ENCODE peak calls at places on chromosomes 6 and 20, in eight cellular contexts. One of them, this sample, is unnamed.

GRCh38 chr6:16092990-16093389 is 35.9 kb upstream of the MYLIP start:
- DNase-seq in tibial nerve: no peak
- DNase-seq in mammary epithelial cell: no peak
- DNase-seq in foreskin fibroblast: no peak
- DNase-seq in A549: no peak
- DNase-seq in breast epithelium: no peak
- DNase-seq in PC-9: no peak
- DNase-seq in Peyer's patch: no peak
- DNase-seq in this sample: no peak

GRCh38 chr6:129785756-129786135 is 75.4 kb downstream of the TMEM244 start:
- DNase-seq in tibial nerve: no peak
- DNase-seq in mammary epithelial cell: no peak
- DNase-seq in foreskin fibroblast: no peak
- DNase-seq in A549: no peak
- DNase-seq in breast epithelium: no peak
- DNase-seq in PC-9: no peak
- DNase-seq in Peyer's patch: no peak
- DNase-seq in this sample: no peak

GRCh38 chr6:124334359-124334758 is 530.7 kb downstream of the NKAIN2 start:
- DNase-seq in tibial nerve: no peak
- DNase-seq in mammary epithelial cell: no peak
- DNase-seq in foreskin fibroblast: no peak
- DNase-seq in A549: no peak
- DNase-seq in breast epithelium: no peak
- DNase-seq in PC-9: no peak
- DNase-seq in Peyer's patch: no peak
- DNase-seq in this sample: no peak

GRCh38 chr6:18088419-18089296 is 33.8 kb downstream of the NHLRC1 start:
- DNase-seq in tibial nerve: no peak
- DNase-seq in mammary epithelial cell: no peak
- DNase-seq in foreskin fibroblast: no peak
- DNase-seq in A549: no peak
- DNase-seq in breast epithelium: no peak
- DNase-seq in PC-9: no peak
- DNase-seq in Peyer's patch: no peak
- DNase-seq in this sample: no peak

GRCh38 chr6:21595951-21596378 is 2.4 kb downstream of the SOX4 start:
- DNase-seq in tibial nerve: no peak
- DNase-seq in mammary epithelial cell: no peak
- DNase-seq in foreskin fibroblast: no peak
- DNase-seq in A549: no peak
- DNase-seq in breast epithelium: no peak
- DNase-seq in PC-9: no peak
- DNase-seq in Peyer's patch: no peak
- DNase-seq in this sample: peak

GRCh38 chr6:28568515-28569108 is 42.9 kb downstream of the GPX5 start:
- DNase-seq in tibial nerve: no peak
- DNase-seq in mammary epithelial cell: no peak
- DNase-seq in foreskin fibroblast: no peak
- DNase-seq in A549: no peak
- DNase-seq in breast epithelium: no peak
- DNase-seq in PC-9: no peak
- DNase-seq in Peyer's patch: no peak
- DNase-seq in this sample: no peak

GRCh38 chr20:33862709-33863403 is 51.7 kb downstream of the CHMP4B start:
- DNase-seq in tibial nerve: no peak
- DNase-seq in mammary epithelial cell: no peak
- DNase-seq in foreskin fibroblast: peak
- DNase-seq in A549: peak
- DNase-seq in breast epithelium: peak
- DNase-seq in PC-9: no peak
- DNase-seq in Peyer's patch: peak
- DNase-seq in this sample: peak

GRCh38 chr6:141359953-141360352 is 772.8 kb upstream of the GJE1 start:
- DNase-seq in tibial nerve: no peak
- DNase-seq in mammary epithelial cell: no peak
- DNase-seq in foreskin fibroblast: no peak
- DNase-seq in A549: no peak
- DNase-seq in breast epithelium: no peak
- DNase-seq in PC-9: no peak
- DNase-seq in Peyer's patch: no peak
- DNase-seq in this sample: no peak

GRCh38 chr20:25076731-25077609 is 5.0 kb downstream of the VSX1 start:
- DNase-seq in tibial nerve: no peak
- DNase-seq in mammary epithelial cell: peak
- DNase-seq in foreskin fibroblast: peak
- DNase-seq in A549: peak
- DNase-seq in breast epithelium: peak
- DNase-seq in PC-9: peak
- DNase-seq in Peyer's patch: no peak
- DNase-seq in this sample: peak

GRCh38 chr6:25026723-25027122 is 91.0 kb upstream of the RIPOR2 start:
- DNase-seq in tibial nerve: no peak
- DNase-seq in mammary epithelial cell: no peak
- DNase-seq in foreskin fibroblast: no peak
- DNase-seq in A549: no peak
- DNase-seq in breast epithelium: no peak
- DNase-seq in PC-9: no peak
- DNase-seq in Peyer's patch: no peak
- DNase-seq in this sample: no peak

GRCh38 chr6:47031656-47032055 is 10.5 kb downstream of the ADGRF1 start:
- DNase-seq in tibial nerve: no peak
- DNase-seq in mammary epithelial cell: no peak
- DNase-seq in foreskin fibroblast: no peak
- DNase-seq in A549: no peak
- DNase-seq in breast epithelium: no peak
- DNase-seq in PC-9: no peak
- DNase-seq in Peyer's patch: no peak
- DNase-seq in this sample: no peak

GRCh38 chr6:2658788-2659187 is 91.9 kb downstream of the MYLK4 start:
- DNase-seq in tibial nerve: no peak
- DNase-seq in mammary epithelial cell: peak
- DNase-seq in foreskin fibroblast: no peak
- DNase-seq in A549: no peak
- DNase-seq in breast epithelium: peak
- DNase-seq in PC-9: peak
- DNase-seq in Peyer's patch: no peak
- DNase-seq in this sample: peak

GRCh38 chr6:41741625-41742490 is 5.3 kb downstream of the PGC start:
- DNase-seq in tibial nerve: no peak
- DNase-seq in mammary epithelial cell: peak
- DNase-seq in foreskin fibroblast: no peak
- DNase-seq in A549: peak
- DNase-seq in breast epithelium: no peak
- DNase-seq in PC-9: peak
- DNase-seq in Peyer's patch: peak
- DNase-seq in this sample: no peak

GRCh38 chr6:159874475-159874874 is 16.3 kb upstream of the MAS1 start:
- DNase-seq in tibial nerve: no peak
- DNase-seq in mammary epithelial cell: no peak
- DNase-seq in foreskin fibroblast: peak
- DNase-seq in A549: no peak
- DNase-seq in breast epithelium: peak
- DNase-seq in PC-9: no peak
- DNase-seq in Peyer's patch: no peak
- DNase-seq in this sample: no peak

GRCh38 chr20:63072231-63072791 is 65.5 kb upstream of the BHLHE23 start:
- DNase-seq in tibial nerve: no peak
- DNase-seq in mammary epithelial cell: no peak
- DNase-seq in foreskin fibroblast: no peak
- DNase-seq in A549: no peak
- DNase-seq in breast epithelium: no peak
- DNase-seq in PC-9: no peak
- DNase-seq in Peyer's patch: no peak
- DNase-seq in this sample: no peak

GRCh38 chr6:140445474-140446004 is 1071.1 kb upstream of the CITED2 start:
- DNase-seq in tibial nerve: no peak
- DNase-seq in mammary epithelial cell: no peak
- DNase-seq in foreskin fibroblast: peak
- DNase-seq in A549: no peak
- DNase-seq in breast epithelium: no peak
- DNase-seq in PC-9: no peak
- DNase-seq in Peyer's patch: no peak
- DNase-seq in this sample: peak

GRCh38 chr6:107674995-107675738 is 148.9 kb downstream of the SCML4 start:
- DNase-seq in tibial nerve: peak
- DNase-seq in mammary epithelial cell: peak
- DNase-seq in foreskin fibroblast: peak
- DNase-seq in A549: peak
- DNase-seq in breast epithelium: peak
- DNase-seq in PC-9: peak
- DNase-seq in Peyer's patch: peak
- DNase-seq in this sample: peak

GRCh38 chr6:52598824-52599190 is 21.9 kb upstream of the TRAM2 start:
- DNase-seq in tibial nerve: no peak
- DNase-seq in mammary epithelial cell: no peak
- DNase-seq in foreskin fibroblast: no peak
- DNase-seq in A549: no peak
- DNase-seq in breast epithelium: no peak
- DNase-seq in PC-9: no peak
- DNase-seq in Peyer's patch: no peak
- DNase-seq in this sample: no peak

GRCh38 chr6:52597738-52598122 is 20.9 kb upstream of the TRAM2 start:
- DNase-seq in tibial nerve: no peak
- DNase-seq in mammary epithelial cell: no peak
- DNase-seq in foreskin fibroblast: no peak
- DNase-seq in A549: no peak
- DNase-seq in breast epithelium: no peak
- DNase-seq in PC-9: no peak
- DNase-seq in Peyer's patch: no peak
- DNase-seq in this sample: no peak

GRCh38 chr6:52595796-52596130 is 18.9 kb upstream of the TRAM2 start:
- DNase-seq in tibial nerve: no peak
- DNase-seq in mammary epithelial cell: no peak
- DNase-seq in foreskin fibroblast: peak
- DNase-seq in A549: no peak
- DNase-seq in breast epithelium: no peak
- DNase-seq in PC-9: no peak
- DNase-seq in Peyer's patch: no peak
- DNase-seq in this sample: no peak

GRCh38 chr6:52596371-52597028 is 19.6 kb upstream of the TRAM2 start:
- DNase-seq in tibial nerve: no peak
- DNase-seq in mammary epithelial cell: peak
- DNase-seq in foreskin fibroblast: peak
- DNase-seq in A549: no peak
- DNase-seq in breast epithelium: no peak
- DNase-seq in PC-9: no peak
- DNase-seq in Peyer's patch: no peak
- DNase-seq in this sample: no peak

GRCh38 chr6:52598123-52598823 is 21.4 kb upstream of the TRAM2 start:
- DNase-seq in tibial nerve: peak
- DNase-seq in mammary epithelial cell: no peak
- DNase-seq in foreskin fibroblast: peak
- DNase-seq in A549: peak
- DNase-seq in breast epithelium: peak
- DNase-seq in PC-9: no peak
- DNase-seq in Peyer's patch: peak
- DNase-seq in this sample: peak
- TF ChIP-seq CTCF in tibial nerve: peak
- TF ChIP-seq CTCF in mammary epithelial cell: peak
- TF ChIP-seq CTCF in foreskin fibroblast: peak
- TF ChIP-seq CTCF in A549: peak
- TF ChIP-seq CTCF in breast epithelium: peak
- TF ChIP-seq CTCF in PC-9: peak
- TF ChIP-seq CTCF in Peyer's patch: no peak
- TF ChIP-seq CTCF in this sample: peak

DNA sequence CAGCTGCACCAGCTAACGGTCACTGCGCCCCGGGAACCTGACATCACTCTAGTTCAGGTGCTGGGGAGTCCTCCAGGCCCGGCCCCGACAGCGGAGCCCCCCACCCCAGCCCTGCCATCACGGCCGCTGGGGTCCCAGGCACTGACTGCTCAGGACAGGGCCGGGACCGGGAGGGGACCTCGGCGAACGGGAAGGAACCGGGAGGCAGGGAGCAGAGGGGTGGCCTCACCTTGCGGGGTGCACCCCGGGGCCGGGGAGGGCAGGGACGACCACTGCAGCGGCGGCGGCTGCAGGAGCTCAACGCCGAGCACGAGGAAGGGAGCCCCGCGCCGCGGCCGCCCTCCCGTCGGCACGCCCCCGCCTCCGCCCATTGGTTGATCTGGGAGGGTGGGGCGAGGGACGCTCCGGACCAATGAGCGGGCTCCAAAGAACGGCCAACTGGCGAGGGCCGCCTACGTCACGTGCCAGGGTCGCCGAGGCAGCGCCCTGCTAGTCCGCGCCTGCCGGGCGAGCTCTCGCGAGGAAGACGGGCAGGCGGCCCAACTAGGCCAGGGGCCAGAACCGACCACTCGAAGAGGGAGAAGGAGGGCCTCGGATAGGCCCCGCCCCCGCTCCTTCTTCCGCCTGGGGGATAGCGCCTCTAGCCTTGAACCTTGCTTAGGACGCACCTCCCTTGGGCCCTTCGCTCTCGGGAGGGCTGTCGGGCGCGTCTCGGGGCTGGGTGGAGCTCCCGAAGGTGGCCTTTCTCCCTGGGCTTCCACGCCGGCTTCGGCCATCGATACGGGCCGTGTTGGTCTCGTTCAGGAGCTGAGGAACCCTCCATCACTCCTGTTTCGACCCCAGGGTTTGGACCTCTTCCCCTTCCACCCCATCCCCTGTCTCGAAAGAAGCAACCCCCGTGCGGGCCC is at the start of gene ADISSP:
- DNase-seq in tibial nerve: peak
- DNase-seq in mammary epithelial cell: peak
- DNase-seq in foreskin fibroblast: peak
- DNase-seq in A549: peak
- DNase-seq in breast epithelium: peak
- DNase-seq in PC-9: peak
- DNase-seq in Peyer's patch: peak
- DNase-seq in this sample: peak
- TF ChIP-seq CTCF in tibial nerve: no peak
- TF ChIP-seq CTCF in mammary epithelial cell: no peak
- TF ChIP-seq CTCF in foreskin fibroblast: no peak
- TF ChIP-seq CTCF in A549: no peak
- TF ChIP-seq CTCF in breast epithelium: no peak
- TF ChIP-seq CTCF in PC-9: no peak
- TF ChIP-seq CTCF in Peyer's patch: no peak
- TF ChIP-seq CTCF in this sample: no peak

DNA sequence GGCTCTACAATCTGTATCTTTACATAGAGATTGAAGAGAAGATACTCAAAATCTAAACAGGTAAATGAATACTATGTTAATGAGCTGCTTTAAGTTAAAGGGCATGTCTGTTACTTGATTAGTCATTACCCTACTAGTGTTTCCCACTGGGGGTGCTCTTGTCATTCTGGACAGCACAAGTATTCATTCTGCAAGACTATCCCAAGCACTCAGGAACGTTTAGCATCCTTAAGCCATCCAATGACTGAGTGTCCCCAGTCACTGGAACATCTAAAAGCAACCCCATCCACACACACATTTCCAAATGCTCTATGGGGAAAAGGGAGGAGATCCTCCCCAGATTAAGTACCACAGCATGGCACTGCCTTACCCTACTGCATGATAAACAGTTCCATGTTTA is 25.7 kb downstream of the EZR start:
- DNase-seq in tibial nerve: no peak
- DNase-seq in mammary epithelial cell: no peak
- DNase-seq in foreskin fibroblast: peak
- DNase-seq in A549: peak
- DNase-seq in breast epithelium: no peak
- DNase-seq in PC-9: peak
- DNase-seq in Peyer's patch: no peak
- DNase-seq in this sample: peak
- TF ChIP-seq CTCF in tibial nerve: no peak
- TF ChIP-seq CTCF in mammary epithelial cell: peak
- TF ChIP-seq CTCF in foreskin fibroblast: peak
- TF ChIP-seq CTCF in A549: peak
- TF ChIP-seq CTCF in breast epithelium: peak
- TF ChIP-seq CTCF in PC-9: peak
- TF ChIP-seq CTCF in Peyer's patch: peak
- TF ChIP-seq CTCF in this sample: no peak

GRCh38 chr6:169158750-169159149 is 94.9 kb downstream of the THBS2 start:
- DNase-seq in tibial nerve: no peak
- DNase-seq in mammary epithelial cell: no peak
- DNase-seq in foreskin fibroblast: no peak
- DNase-seq in A549: no peak
- DNase-seq in breast epithelium: no peak
- DNase-seq in PC-9: no peak
- DNase-seq in Peyer's patch: no peak
- DNase-seq in this sample: no peak
- TF ChIP-seq CTCF in tibial nerve: no peak
- TF ChIP-seq CTCF in mammary epithelial cell: no peak
- TF ChIP-seq CTCF in foreskin fibroblast: no peak
- TF ChIP-seq CTCF in A549: no peak
- TF ChIP-seq CTCF in breast epithelium: no peak
- TF ChIP-seq CTCF in PC-9: no peak
- TF ChIP-seq CTCF in Peyer's patch: no peak
- TF ChIP-seq CTCF in this sample: no peak

This sample was measured in RWPE1.